ENCODE peak calls at places on chromosomes 12 and 14, in five cellular contexts. F is IMR-90, A is mesendoderm, R is neuronal stem cell, X is H9. Z is an unnamed sample.

GRCh38 chr12:31732926-31733548 is 4.2 kb upstream of the AMN1 start:
- DNase-seq in F (peak; percentile 83), A (peak; percentile 98), R (no peak), X (peak; percentile 91), Z (peak; percentile 85)

GRCh38 chr14:96227428-96227827 is 22.8 kb downstream of the BDKRB2 start:
- DNase-seq in F (no peak), A (no peak), R (no peak), X (no peak), Z (no peak)

GRCh38 chr14:76780875-76781647 is 19.8 kb downstream of the VASH1 start:
- DNase-seq in F (peak; percentile 18), A (no peak), R (no peak), X (peak; percentile 15), Z (no peak)

GRCh38 chr14:78345346-78345745 is 175.2 kb downstream of the NRXN3 start:
- DNase-seq in F (no peak), A (no peak), R (no peak), X (no peak), Z (no peak)

GRCh38 chr12:87439990-87440827 is 589.0 kb downstream of the C12orf50 start:
- DNase-seq in F (peak; percentile 93), A (peak; percentile 59), R (no peak), X (no peak), Z (peak; percentile 95)

GRCh38 chr14:84797326-84797725 is 732.6 kb upstream of the FLRT2 start:
- DNase-seq in F (no peak), A (no peak), R (no peak), X (no peak), Z (no peak)

GRCh38 chr12:195191-195590 is 18.8 kb downstream of the SLC6A12 start:
- DNase-seq in F (no peak), A (no peak), R (no peak), X (no peak), Z (no peak)

GRCh38 chr14:68349900-68350323 is 443.0 kb downstream of the ZFP36L1 start:
- DNase-seq in F (peak; percentile 92), A (no peak), R (no peak), X (no peak), Z (peak; percentile 93)

GRCh38 chr12:45191239-45191638 is 24.7 kb upstream of the ANO6 start:
- DNase-seq in F (peak; percentile 49), A (no peak), R (no peak), X (no peak), Z (peak; percentile 66)

GRCh38 chr12:71243375-71243774 is 85.6 kb upstream of the TSPAN8 start:
- DNase-seq in F (no peak), A (no peak), R (no peak), X (no peak), Z (no peak)

GRCh38 chr14:81337073-81337472 is 63.1 kb downstream of the STON2 start:
- DNase-seq in F (no peak), A (no peak), R (no peak), X (no peak), Z (no peak)

GRCh38 chr14:101808020-101808641 is 46.6 kb downstream of the PPP2R5C start:
- DNase-seq in F (no peak), A (peak; percentile 86), R (peak; percentile 44), X (peak; percentile 81), Z (no peak)

GRCh38 chr14:55980970-55981369 is 137.2 kb upstream of the PELI2 start:
- DNase-seq in F (no peak), A (no peak), R (no peak), X (no peak), Z (no peak)

GRCh38 chr12:49293056-49293956 is 1.6 kb upstream of the PRPH start:
- DNase-seq in F (no peak), A (peak; percentile 60), R (no peak), X (peak; percentile 80), Z (no peak)

GRCh38 chr14:103742499-103743255 is 27.1 kb downstream of the ZFYVE21 start:
- DNase-seq in F (no peak), A (no peak), R (no peak), X (no peak), Z (no peak)

GRCh38 chr14:104244221-104245011 is 106.0 kb downstream of the KIF26A start:
- DNase-seq in F (no peak), A (no peak), R (no peak), X (peak; percentile 15), Z (no peak)

GRCh38 chr12:49050507-49051372 is 9.9 kb downstream of the KMT2D start:
- DNase-seq in F (no peak), A (no peak), R (no peak), X (no peak), Z (no peak)

GRCh38 chr12:75623631-75624118 is 112.3 kb upstream of the KRR1 start:
- DNase-seq in F (peak; percentile 33), A (peak; percentile 94), R (no peak), X (peak; percentile 46), Z (peak; percentile 78)

GRCh38 chr14:22926316-22926715 is 2.9 kb downstream of the PRMT5 start:
- DNase-seq in F (peak; percentile 20), A (no peak), R (no peak), X (no peak), Z (no peak)

GRCh38 chr12:122839907-122840554 is 4.8 kb downstream of the HIP1R start:
- DNase-seq in F (no peak), A (no peak), R (no peak), X (no peak), Z (no peak)

GRCh38 chr12:124286414-124286813 is 8.5 kb upstream of the RFLNA start:
- DNase-seq in F (no peak), A (no peak), R (no peak), X (no peak), Z (no peak)

GRCh38 chr14:60862283-60862682 is 118.6 kb downstream of the TRMT5 start:
- DNase-seq in F (no peak), A (no peak), R (no peak), X (no peak), Z (peak; percentile 3)

GRCh38 chr12:128204725-128205124 is 62.2 kb upstream of the TMEM132C start:
- DNase-seq in F (no peak), A (no peak), R (no peak), X (no peak), Z (no peak)

GRCh38 chr12:128205145-128205544 is 61.8 kb upstream of the TMEM132C start:
- DNase-seq in F (no peak), A (no peak), R (no peak), X (no peak), Z (no peak)

DNA sequence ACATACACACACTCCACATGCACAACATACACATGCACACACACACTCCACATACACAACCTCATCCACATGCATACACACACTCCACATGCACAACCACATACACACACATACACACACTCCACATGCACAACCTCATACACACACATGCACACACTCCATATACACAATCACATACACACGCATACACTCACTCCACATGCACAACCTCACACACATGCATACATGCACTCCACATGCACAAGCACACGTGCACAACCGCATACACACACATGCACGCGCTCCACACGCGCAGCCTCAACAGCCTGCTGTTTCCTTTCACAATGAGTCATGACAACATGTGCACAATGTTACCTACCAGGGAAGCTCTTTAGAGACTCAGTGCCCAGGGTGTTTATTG is 61.2 kb upstream of the TMEM132C start:
- DNase-seq in F (no peak), A (no peak), R (no peak), X (no peak), Z (no peak)
- H3K23ac ChIP-seq in F (no peak overlapping the region), A (no peak overlapping the region), R (no peak overlapping the region), X (no peak overlapping the region), Z (no peak overlapping the region)

DNA sequence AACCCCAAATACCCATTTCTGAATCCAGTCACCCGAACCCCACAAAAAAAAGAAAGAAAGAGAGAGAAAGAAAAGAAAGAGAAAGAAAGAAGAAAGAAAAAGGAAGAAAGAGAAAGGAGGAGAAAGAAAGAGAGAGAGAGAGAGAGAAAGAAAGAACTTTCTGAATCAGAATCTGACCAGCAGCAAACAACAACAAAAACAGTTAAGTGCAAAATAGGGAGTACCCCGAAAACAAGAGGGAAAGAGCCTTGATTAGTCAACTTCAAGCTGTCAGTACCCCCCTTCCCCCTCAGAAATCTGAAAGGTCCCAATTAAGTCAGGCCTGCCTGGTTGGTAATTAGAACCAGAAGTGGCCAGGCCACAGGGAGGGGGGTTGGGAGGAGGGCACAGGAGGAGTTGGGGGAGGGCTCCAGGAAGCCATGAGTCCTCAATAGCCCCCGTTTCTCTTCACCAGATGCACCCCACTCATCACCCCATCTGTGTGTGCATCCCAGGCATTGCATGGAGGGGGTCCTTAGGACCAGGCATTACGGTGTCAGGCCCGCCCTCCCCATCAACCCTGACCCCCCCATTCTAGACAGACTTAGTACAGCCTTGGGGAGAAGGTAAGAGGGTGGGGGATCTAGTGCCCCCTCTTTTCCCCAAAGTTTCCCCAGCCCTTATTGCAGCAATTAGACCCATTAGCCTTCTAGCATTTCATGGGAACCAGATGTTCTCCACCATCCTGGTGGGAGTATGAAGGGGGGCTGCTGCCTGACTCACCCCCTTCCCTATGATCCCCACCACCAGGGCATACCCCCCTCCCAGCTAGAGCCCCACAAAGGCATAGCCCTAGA is 9.6 kb downstream of the RARG start:
- DNase-seq in F (no peak), A (no peak), R (no peak), X (no peak), Z (no peak)
- H2BK5ac ChIP-seq in F (peak overlapping the region; percentile 98), A (peak overlapping the region; percentile 92), R (no peak overlapping the region), X (no peak overlapping the region), Z (no peak overlapping the region)

DNA sequence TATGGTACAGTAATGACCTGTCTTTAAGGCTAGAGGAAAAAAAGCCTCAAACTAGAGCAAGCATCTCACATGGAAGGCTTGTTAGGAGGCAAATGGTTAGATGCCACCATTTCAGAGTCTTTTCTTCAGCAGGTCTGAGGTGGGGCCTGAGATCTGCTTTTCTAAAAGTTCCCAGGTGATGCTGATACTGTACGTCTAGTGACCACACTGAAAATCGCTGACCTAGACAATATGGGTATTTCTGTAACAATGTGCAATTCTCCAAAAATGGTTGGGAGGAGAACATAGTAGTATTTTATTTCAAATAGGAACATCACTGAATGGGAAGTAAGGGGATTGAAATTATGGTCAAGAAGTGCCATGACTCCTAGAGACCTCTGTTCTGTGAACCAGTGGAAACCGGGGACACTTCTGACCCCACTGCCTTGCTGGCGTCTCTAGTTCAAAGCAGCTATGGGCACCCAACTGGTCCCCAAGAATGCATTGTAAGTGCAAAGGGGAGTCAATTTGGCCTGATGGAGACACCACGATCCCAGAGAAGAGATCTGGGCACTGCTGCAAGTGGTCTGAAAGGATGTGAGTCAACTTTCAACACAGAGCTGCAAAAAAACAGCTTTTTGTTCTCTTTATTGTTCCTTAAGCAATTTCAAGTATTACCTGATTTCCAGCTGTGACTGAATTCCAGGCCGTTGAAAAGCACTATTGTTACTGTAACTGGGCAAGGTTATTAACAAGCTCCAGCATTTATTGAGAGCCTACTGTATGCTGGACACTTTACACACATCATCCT is 54.4 kb upstream of the PLEKHG7 start:
- DNase-seq in F (peak; percentile 14), A (peak; percentile 9), R (no peak), X (no peak), Z (no peak)
- H3K18ac ChIP-seq in F (no peak overlapping the region), A (no peak overlapping the region), R (no peak overlapping the region), X (no peak overlapping the region), Z (no peak overlapping the region)

GRCh38 chr12:108856428-108857157 is 790 bp downstream of the SSH1 start:
- DNase-seq in F (peak; percentile 87), A (peak; percentile 58), R (no peak), X (peak; percentile 58), Z (peak; percentile 97)
- H3K23ac ChIP-seq in F (peak overlapping the region; percentile 99), A (peak overlapping the region; percentile 32), R (peak overlapping the region; percentile 0), X (no peak overlapping the region), Z (no peak overlapping the region)

Z was measured in mesenchymal stem cell.